ENCODE peak calls at places on chromosome 1, in eight cellular contexts. U is PC-3, A is left lung, M is uterus, K is body of pancreas, E is trophoblast cell, W is psoas muscle, C is HepG2. D is an unnamed sample. For H3K9me3, H3K4me1 and H3K36me3, the result is how much of the 10 kb centered on the place peaks cover.

GRCh38 chr1:168114845-168115244 is 21.9 kb downstream of the GPR161 start:
- DNase-seq in K (peak), W (no peak), M (no peak), U (no peak), E (no peak), A (no peak), C (no peak), D (no peak)

GRCh38 chr1:81954388-81955023 is 153.8 kb downstream of the ADGRL2 start:
- DNase-seq in K (no peak), A (no peak), C (no peak), E (no peak), W (no peak), U (no peak), M (no peak), D (no peak)

GRCh38 chr1:91603409-91603808 is 102.8 kb downstream of the CDC7 start:
- DNase-seq in K (no peak), E (no peak), W (no peak), U (no peak), M (no peak), A (no peak), C (no peak), D (no peak)

GRCh38 chr1:179296831-179297377 is 3.3 kb downstream of the SOAT1 start:
- DNase-seq in E (peak), A (no peak), W (no peak), C (no peak), M (no peak), U (no peak), K (no peak), D (no peak)

GRCh38 chr1:151909167-151910149 is at the start of gene THEM4:
- DNase-seq in W (peak), E (peak), K (peak), M (peak), C (peak), U (peak), A (peak), D (peak)

GRCh38 chr1:24775901-24776300 is 30.7 kb downstream of the CLIC4 start:
- DNase-seq in M (no peak), U (no peak), A (no peak), E (no peak), W (no peak), K (no peak), C (no peak), D (no peak)

GRCh38 chr1:14003552-14003951 is 303.6 kb downstream of the PRDM2 start:
- DNase-seq in C (no peak), K (no peak), E (no peak), U (no peak), A (no peak), W (no peak), M (no peak), D (no peak)

GRCh38 chr1:94180650-94181049 is 56.7 kb downstream of the ARHGAP29 start:
- DNase-seq in M (no peak), U (no peak), A (no peak), E (no peak), K (no peak), C (no peak), W (no peak), D (no peak)

GRCh38 chr1:114428083-114428754 is 82.8 kb downstream of the TRIM33 start:
- DNase-seq in M (no peak), W (no peak), A (no peak), E (no peak), U (peak), K (no peak), C (no peak), D (no peak)

GRCh38 chr1:89407355-89407754 is 43.5 kb downstream of the GBP6 start:
- DNase-seq in A (no peak), C (no peak), W (no peak), E (no peak), K (no peak), U (no peak), M (no peak), D (no peak)

GRCh38 chr1:171486048-171486519 is 754 bp downstream of the PRRC2C start:
- DNase-seq in K (no peak), A (no peak), C (peak), W (no peak), E (no peak), M (no peak), U (peak), D (no peak)

GRCh38 chr1:224644553-224645154 is 28.5 kb downstream of the CNIH3 start:
- DNase-seq in M (no peak), E (peak), C (peak), U (peak), A (no peak), K (peak), W (no peak), D (no peak)

DNA sequence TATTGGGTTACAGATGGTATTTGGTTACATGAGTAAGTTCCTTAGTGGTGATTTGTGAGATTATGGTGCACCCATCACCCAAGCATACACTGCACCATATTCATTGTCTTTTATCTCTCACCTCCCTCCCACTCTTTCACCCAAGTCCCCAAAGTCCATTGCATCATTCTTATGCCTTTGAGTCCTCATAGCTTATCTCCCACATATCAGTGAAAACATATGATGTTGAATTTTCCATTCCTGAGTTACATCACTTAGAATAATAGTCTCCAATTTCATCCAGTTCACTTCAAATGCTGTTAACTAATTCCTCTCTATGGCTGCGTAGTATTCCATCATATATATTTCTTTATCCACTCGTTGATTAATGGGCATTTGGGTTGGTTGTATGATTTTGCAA is 36.8 kb upstream of the ZNF678 start:
- DNase-seq in M (no peak), W (no peak), U (no peak), E (no peak), A (no peak), K (no peak), C (no peak), D (no peak)
- H3K9me3 ChIP-seq in M (under half), W (half or more), U (under half), E (under half), A (half or more), K (under half), C (under half), D (under half)

GRCh38 chr1:26726784-26727183 is 31.0 kb downstream of the ARID1A start:
- DNase-seq in W (no peak), M (no peak), U (no peak), K (no peak), A (no peak), E (peak), C (peak), D (no peak)

GRCh38 chr1:26721669-26722355 is 26.0 kb downstream of the ARID1A start:
- DNase-seq in M (no peak), E (no peak), U (no peak), C (no peak), W (no peak), K (no peak), A (no peak), D (no peak)

GRCh38 chr1:26724118-26724517 is 28.3 kb downstream of the ARID1A start:
- DNase-seq in W (no peak), K (no peak), U (no peak), M (no peak), E (no peak), C (no peak), A (no peak), D (no peak)

GRCh38 chr1:26723013-26723991 is 27.5 kb downstream of the ARID1A start:
- DNase-seq in A (peak), W (peak), C (peak), K (peak), M (peak), E (peak), U (peak), D (peak)

GRCh38 chr1:26724938-26725337 is 29.1 kb downstream of the ARID1A start:
- DNase-seq in U (no peak), C (no peak), M (no peak), A (no peak), W (no peak), E (no peak), K (no peak), D (no peak)
- H3K4me1 ChIP-seq in U (half or more), C (half or more), M (under half), A (half or more), W (half or more), E (under half), K (half or more), D (under half)

DNA sequence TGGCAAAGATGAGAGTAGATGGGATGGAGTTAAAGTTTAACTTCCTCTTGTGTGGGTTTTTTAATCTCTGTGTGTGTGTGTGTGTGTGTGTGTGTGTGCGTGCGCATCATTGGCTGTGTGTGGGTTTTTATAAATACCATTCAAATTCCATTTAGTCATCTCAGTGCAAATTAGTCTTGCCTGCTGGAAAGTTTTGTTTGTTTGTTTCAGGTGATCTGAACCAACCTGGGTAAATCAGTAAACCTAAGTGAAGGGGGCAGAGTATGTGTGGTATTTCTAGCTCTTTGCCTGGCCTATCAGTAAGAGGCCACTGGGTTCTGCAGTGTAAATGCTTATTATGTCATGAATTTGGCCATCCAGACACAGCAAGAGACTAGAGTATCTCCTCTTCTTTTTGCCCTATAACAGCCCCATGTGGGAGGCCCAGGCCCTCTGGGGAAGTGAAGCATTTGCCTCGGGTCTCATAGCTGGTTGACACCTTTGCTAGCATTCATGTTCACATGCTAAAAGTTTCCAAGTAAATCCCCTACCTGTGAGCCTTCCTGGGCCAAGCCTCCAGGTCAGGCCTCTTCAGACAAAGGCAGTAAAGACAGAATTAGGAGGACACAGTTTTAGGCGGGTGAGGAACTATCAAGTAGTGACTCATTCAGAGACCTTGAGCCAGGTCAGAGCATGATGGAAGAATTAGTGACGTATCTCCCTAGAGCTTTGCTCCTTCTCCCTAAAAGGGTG is 14.7 kb downstream of the INTS3 start:
- DNase-seq in C (peak), A (no peak), K (peak), U (no peak), M (no peak), E (no peak), W (no peak), D (no peak)
- H3K36me3 ChIP-seq in C (under half), A (half or more), K (under half), U (under half), M (under half), E (under half), W (under half), D (half or more)

DNA sequence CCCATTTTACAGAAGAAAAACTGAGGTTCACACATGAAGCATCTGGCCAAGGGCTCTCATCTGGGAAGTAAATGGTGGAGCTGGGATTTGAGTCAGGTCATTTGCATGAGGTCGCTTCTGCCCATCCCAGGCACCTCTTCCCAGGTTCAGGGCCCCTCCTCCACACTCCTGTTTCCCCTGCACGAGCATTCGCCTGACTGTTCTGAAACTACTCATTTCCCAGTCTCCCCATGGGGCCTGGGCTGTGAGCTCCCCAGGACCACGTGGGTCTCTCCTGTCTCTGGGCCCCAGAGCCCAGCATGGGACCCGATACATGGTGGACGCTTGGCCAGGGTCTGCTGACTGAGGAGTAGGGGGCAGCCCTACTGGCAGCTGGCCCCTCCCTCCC is 360.8 kb downstream of the MATN1 start:
- DNase-seq in W (no peak), U (no peak), C (no peak), K (no peak), E (no peak), A (no peak), M (no peak), D (no peak)
- H3K9me3 ChIP-seq in W (under half), U (under half), C (under half), K (under half), E (under half), A (under half), M (under half), D (under half)

GRCh38 chr1:23593042-23593521 is 33.8 kb upstream of the ID3 start:
- DNase-seq in K (no peak), W (no peak), E (peak), A (no peak), C (no peak), M (no peak), U (peak), D (no peak)

GRCh38 chr1:23596382-23597358 is 37.4 kb upstream of the ID3 start:
- DNase-seq in A (no peak), U (no peak), M (no peak), E (no peak), C (no peak), K (no peak), W (no peak), D (no peak)

GRCh38 chr1:23594149-23594917 is 35.0 kb upstream of the ID3 start:
- DNase-seq in K (no peak), M (no peak), E (no peak), U (no peak), W (no peak), C (no peak), A (no peak), D (no peak)

GRCh38 chr1:23593556-23594148 is 34.4 kb upstream of the ID3 start:
- DNase-seq in K (peak), E (peak), U (peak), M (no peak), W (peak), A (no peak), C (peak), D (no peak)

DNA sequence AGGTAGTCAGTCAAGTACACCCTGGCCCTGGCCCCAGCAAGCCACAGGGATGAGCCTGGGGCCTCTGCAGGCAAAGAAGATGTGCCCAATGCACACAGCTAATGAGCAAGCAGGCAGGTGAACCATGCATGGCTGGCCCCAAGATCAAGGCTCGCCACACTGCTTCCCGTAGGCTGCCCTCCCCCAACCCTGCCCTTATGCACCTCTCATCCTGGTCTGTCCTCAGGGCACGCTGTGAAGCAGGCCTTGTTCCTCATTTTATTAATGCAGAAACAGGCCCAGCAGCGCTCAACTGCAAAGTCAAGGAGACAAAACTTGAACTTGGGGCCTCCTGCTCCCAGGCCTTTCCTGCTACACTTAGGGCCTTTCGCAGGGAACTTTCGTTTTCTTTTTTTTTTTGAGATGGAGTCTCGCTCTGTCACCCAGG is 35.6 kb upstream of the ID3 start:
- DNase-seq in A (no peak), K (no peak), E (peak), C (peak), U (no peak), M (no peak), W (no peak), D (no peak)
- H3K4me1 ChIP-seq in A (under half), K (under half), E (under half), C (half or more), U (under half), M (under half), W (under half), D (under half)

GRCh38 chr1:43427941-43428340 is 25.8 kb downstream of the HYI start:
- DNase-seq in W (no peak), U (no peak), K (no peak), C (no peak), M (no peak), A (no peak), E (no peak), D (no peak)

GRCh38 chr1:43426221-43426620 is 27.5 kb downstream of the HYI start:
- DNase-seq in C (no peak), U (no peak), W (no peak), M (no peak), K (no peak), E (no peak), A (no peak), D (no peak)

GRCh38 chr1:43425045-43425444 is 28.7 kb downstream of the HYI start:
- DNase-seq in A (no peak), E (no peak), C (no peak), U (no peak), W (no peak), K (no peak), M (no peak), D (no peak)

GRCh38 chr1:43430831-43431230 is 22.9 kb downstream of the HYI start:
- DNase-seq in E (no peak), U (no peak), W (no peak), C (no peak), A (no peak), M (no peak), K (no peak), D (no peak)

DNA sequence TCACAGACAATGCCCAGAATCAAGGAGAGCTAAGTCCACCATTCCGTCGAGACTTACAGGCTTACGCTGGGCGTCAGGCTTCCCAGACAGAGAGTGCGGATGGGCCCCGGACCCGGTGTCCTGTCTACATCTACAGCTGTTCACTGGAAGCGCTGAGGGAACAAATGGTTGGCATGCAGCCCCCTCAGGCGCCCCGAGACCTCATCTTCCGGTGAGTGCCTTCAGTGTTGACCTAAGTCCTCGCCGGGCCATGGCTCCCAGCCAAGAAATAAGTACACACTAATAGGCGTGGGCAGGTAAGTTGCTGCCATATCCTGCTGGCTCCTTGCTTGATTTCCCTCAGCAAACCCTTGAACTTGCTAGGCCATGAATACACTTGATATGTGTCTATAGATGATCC is 26.2 kb downstream of the HYI start:
- DNase-seq in K (peak), C (no peak), U (no peak), A (no peak), E (no peak), M (no peak), W (no peak), D (no peak)
- H3K36me3 ChIP-seq in K (half or more), C (under half), U (half or more), A (half or more), E (half or more), M (under half), W (under half), D (half or more)

GRCh38 chr1:5010236-5010635 is 355.8 kb downstream of the AJAP1 start:
- DNase-seq in M (no peak), U (no peak), K (no peak), A (no peak), W (no peak), C (no peak), E (no peak), D (no peak)
- H3K9me3 ChIP-seq in M (under half), U (under half), K (under half), A (under half), W (under half), C (under half), E (under half), D (under half)

DNA sequence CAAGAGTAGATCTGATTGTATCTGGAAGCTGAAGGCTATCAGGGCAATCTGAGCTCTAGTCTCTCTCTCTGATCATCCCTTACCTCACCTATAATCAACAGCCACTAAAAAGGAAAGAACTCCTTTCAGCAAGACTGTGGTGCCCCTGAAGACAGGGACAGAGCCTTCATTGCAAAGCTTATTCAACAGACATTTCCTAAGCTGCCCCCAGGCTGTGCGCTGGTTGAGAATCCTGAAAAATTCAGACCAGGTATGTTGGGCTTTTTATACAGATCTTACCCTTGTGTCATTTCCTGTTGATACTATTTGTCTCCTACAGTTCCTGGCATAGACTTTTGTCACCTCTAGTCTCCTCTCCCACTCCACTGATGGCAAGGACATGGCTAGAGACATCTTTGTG is 63.3 kb upstream of the PLA2G4A start:
- DNase-seq in C (no peak), U (no peak), W (no peak), K (no peak), E (peak), A (no peak), M (no peak), D (no peak)
- H3K4me1 ChIP-seq in C (under half), U (under half), W (under half), K (under half), E (under half), A (under half), M (under half), D (under half)

D was measured in ascending aorta.